ENCODE peak calls at places on chromosomes 16 and 17, in six cellular contexts. U, G, A, C, W and I are unnamed samples.
A peak's percentile ranks its signal among the peaks of the same experiment; 100 is the strongest.

GRCh38 chr16:57624806-57625500 is 3.5 kb upstream of the ADGRG1 start:
- DNase-seq in C (no peak), W (no peak), U (no peak), G (no peak), A (no peak), I (no peak)

GRCh38 chr16:83473926-83474660 is 333.7 kb upstream of the HSBP1 start:
- DNase-seq in G (no peak), U (no peak), C (no peak), W (no peak), A (no peak), I (no peak)

GRCh38 chr16:3182608-3183444 is 5.2 kb upstream of the OR1F1 start:
- DNase-seq in U (no peak), C (peak; percentile 54), W (no peak), A (no peak), G (no peak), I (no peak)

GRCh38 chr17:10814083-10814482 is 10.2 kb upstream of the TMEM238L start:
- DNase-seq in A (no peak), W (no peak), G (no peak), U (no peak), C (no peak), I (no peak)

GRCh38 chr16:24624102-24624501 is 84.7 kb downstream of the RBBP6 start:
- DNase-seq in C (no peak), G (no peak), U (no peak), A (no peak), W (no peak), I (no peak)

GRCh38 chr17:41917192-41917591 is 1.6 kb downstream of the ACLY start:
- DNase-seq in A (no peak), U (no peak), W (no peak), G (peak; percentile 28), C (peak; percentile 26), I (no peak)

GRCh38 chr16:50368410-50369132 is at the start of gene BRD7:
- DNase-seq in G (peak; percentile 27), W (no peak), U (peak; percentile 54), C (peak; percentile 60), A (peak; percentile 67), I (peak; percentile 81)

GRCh38 chr16:89400740-89401139 is 89.6 kb downstream of the ANKRD11 start:
- DNase-seq in A (no peak), W (no peak), C (no peak), U (no peak), G (no peak), I (no peak)

GRCh38 chr16:27792486-27793275 is 242.7 kb downstream of the KATNIP start:
- DNase-seq in W (no peak), C (no peak), A (no peak), G (peak; percentile 18), U (no peak), I (no peak)

GRCh38 chr17:66716236-66717026 is 118.5 kb upstream of the CACNG5 start:
- DNase-seq in G (no peak), A (no peak), C (no peak), U (no peak), W (no peak), I (no peak)

GRCh38 chr16:64780445-64780844 is 341.4 kb downstream of the CDH11 start:
- DNase-seq in W (no peak), G (no peak), A (no peak), C (no peak), U (no peak), I (no peak)

GRCh38 chr17:74605361-74605760 is 13.3 kb upstream of the CD300LD start:
- DNase-seq in U (no peak), A (no peak), W (peak; percentile 26), C (peak; percentile 15), G (peak; percentile 35), I (no peak)

GRCh38 chr17:28549274-28550132 is 2.9 kb downstream of the UNC119 start:
- DNase-seq in W (no peak), A (peak; percentile 42), C (no peak), G (no peak), U (peak; percentile 58), I (peak; percentile 72)

GRCh38 chr17:74177018-74177450 is 26.4 kb upstream of the RPL38 start:
- DNase-seq in G (no peak), C (peak; percentile 20), W (peak; percentile 39), U (no peak), A (no peak), I (no peak)

GRCh38 chr16:22677024-22677830 is 136.7 kb upstream of the HS3ST2 start:
- DNase-seq in G (no peak), A (no peak), U (no peak), W (no peak), C (peak; percentile 0), I (no peak)

GRCh38 chr17:45755050-45755449 is 29.1 kb upstream of the CRHR1 start:
- DNase-seq in W (no peak), U (no peak), G (no peak), A (no peak), C (no peak), I (no peak)

GRCh38 chr17:7021993-7022778 is 664 bp upstream of the BCL6B start:
- DNase-seq in A (peak; percentile 58), W (no peak), G (peak; percentile 66), U (peak; percentile 67), C (peak; percentile 54), I (peak; percentile 55)

GRCh38 chr17:74452027-74452840 is 14.2 kb upstream of the CD300A start:
- DNase-seq in U (no peak), C (no peak), A (no peak), G (no peak), W (no peak), I (no peak)

GRCh38 chr17:17816240-17816814 is 20.5 kb downstream of the SREBF1 start:
- DNase-seq in W (no peak), G (no peak), U (no peak), C (no peak), A (no peak), I (no peak)

GRCh38 chr16:24537474-24538337 is 1.7 kb upstream of the RBBP6 start:
- DNase-seq in A (no peak), C (no peak), W (no peak), U (no peak), G (no peak), I (peak; percentile 27)

GRCh38 chr16:55411231-55411630 is 67.8 kb upstream of the MMP2 start:
- DNase-seq in C (no peak), W (no peak), U (no peak), A (no peak), G (no peak), I (no peak)

GRCh38 chr17:80989586-80989913 is 2.1 kb upstream of the CHMP6 start:
- DNase-seq in C (no peak), W (no peak), A (no peak), U (no peak), G (no peak), I (no peak)

GRCh38 chr17:55245986-55246385 is 18.8 kb upstream of the HLF start:
- DNase-seq in C (no peak), U (no peak), G (no peak), A (no peak), W (no peak), I (no peak)